ENCODE peak calls at places on chromosomes 16 and 17, in five cellular contexts. K, V, U, C and T are unnamed samples.

GRCh38 chr16:84279871-84280270 is 14.8 kb upstream of the WFDC1 start:
- DNase-seq in K (no peak), V (no peak), C (no peak), U (no peak), T (no peak)

GRCh38 chr17:50634915-50635719 is 436 bp downstream of the ABCC3 start:
- DNase-seq in K (no peak), C (peak; percentile 31), U (no peak), V (no peak), T (no peak)

GRCh38 chr17:7878234-7878633 is 10.4 kb upstream of the CHD3 start:
- DNase-seq in K (no peak), C (no peak), U (no peak), V (no peak), T (no peak)

GRCh38 chr16:50531359-50531758 is 16.8 kb upstream of the NKD1 start:
- DNase-seq in U (no peak), V (peak; percentile 11), K (no peak), C (no peak), T (no peak)

GRCh38 chr17:76561332-76561731 is 21.5 kb downstream of the PRCD start:
- DNase-seq in V (no peak), C (no peak), U (no peak), K (no peak), T (no peak)

GRCh38 chr17:7440113-7440822 is 956 bp downstream of the FGF11 start:
- DNase-seq in K (no peak), U (no peak), V (peak; percentile 73), C (peak; percentile 65), T (peak; percentile 60)

GRCh38 chr17:29615492-29616299 is 7.0 kb downstream of the CORO6 start:
- DNase-seq in U (no peak), V (peak; percentile 91), C (peak; percentile 83), K (peak; percentile 87), T (peak; percentile 68)

GRCh38 chr17:28544402-28545140 is 7.9 kb downstream of the UNC119 start:
- DNase-seq in C (no peak), U (no peak), V (no peak), K (no peak), T (no peak)

GRCh38 chr17:2800367-2800766 is 4.1 kb downstream of the RAP1GAP2 start:
- DNase-seq in U (no peak), V (no peak), K (no peak), C (no peak), T (no peak)

GRCh38 chr17:48352630-48353029 is 77.4 kb downstream of the SKAP1 start:
- DNase-seq in U (no peak), V (no peak), K (no peak), C (no peak), T (no peak)

GRCh38 chr17:22510504-22510903 is 818.2 kb downstream of the KCNJ18 start:
- DNase-seq in V (no peak), U (no peak), K (no peak), C (no peak), T (no peak)

GRCh38 chr16:85104821-85105391 is 7.4 kb downstream of the CIBAR2 start:
- DNase-seq in U (no peak), C (no peak), V (no peak), K (no peak), T (no peak)

GRCh38 chr16:72957303-72958277 is 90.3 kb downstream of the ZFHX3 start:
- DNase-seq in C (no peak), K (no peak), V (no peak), U (no peak), T (no peak)

GRCh38 chr17:29734640-29735039 is 111.9 kb upstream of the CORO6 start:
- DNase-seq in C (no peak), K (no peak), U (no peak), V (no peak), T (no peak)

GRCh38 chr17:9802294-9802693 is 10.9 kb upstream of the DHRS7C start:
- DNase-seq in K (no peak), C (no peak), U (no peak), V (no peak), T (no peak)

GRCh38 chr17:77456271-77456950 is 315.6 kb downstream of the SEC14L1 start:
- DNase-seq in U (no peak), V (no peak), C (no peak), K (no peak), T (no peak)

GRCh38 chr17:34156401-34156740 is 98.7 kb upstream of the CCL2 start:
- DNase-seq in U (no peak), K (no peak), V (no peak), C (no peak), T (no peak)

GRCh38 chr16:50309527-50310307 is 43.4 kb downstream of the ADCY7 start:
- DNase-seq in V (peak; percentile 62), U (no peak), K (no peak), C (peak; percentile 7), T (no peak)

GRCh38 chr16:86682219-86682904 is 104.0 kb downstream of the FOXL1 start:
- DNase-seq in U (no peak), V (peak; percentile 71), C (no peak), K (no peak), T (no peak)

GRCh38 chr17:15657868-15658775 is 26.0 kb downstream of the TRIM16 start:
- DNase-seq in U (no peak), K (no peak), V (no peak), C (no peak), T (no peak)

GRCh38 chr17:40718904-40719303 is 15.4 kb upstream of the KRT24 start:
- DNase-seq in K (no peak), U (no peak), V (no peak), C (no peak), T (no peak)

GRCh38 chr17:1711804-1712203 is 1.6 kb upstream of the TLCD2 start:
- DNase-seq in U (no peak), V (no peak), C (no peak), K (no peak), T (no peak)

GRCh38 chr16:35711435-35711834 is 2252.0 kb downstream of the TP53TG3F start:
- DNase-seq in U (no peak), V (no peak), K (no peak), C (no peak), T (no peak)

GRCh38 chr16:17318200-17318599 is 152.6 kb downstream of the XYLT1 start:
- DNase-seq in K (no peak), V (no peak), U (no peak), C (peak; percentile 52), T (no peak)

GRCh38 chr16:84930298-84931106 is 80.8 kb downstream of the ZDHHC7 start:
- DNase-seq in K (no peak), C (no peak), U (no peak), V (no peak), T (no peak)

GRCh38 chr17:28744104-28744801 is 442 bp downstream of the TRAF4 start:
- DNase-seq in V (no peak), U (peak; percentile 82), K (no peak), C (peak; percentile 66), T (peak; percentile 54)

GRCh38 chr16:83913234-83913633 is 14.3 kb downstream of the MLYCD start:
- DNase-seq in V (no peak), U (no peak), K (no peak), C (no peak), T (no peak)

DNA sequence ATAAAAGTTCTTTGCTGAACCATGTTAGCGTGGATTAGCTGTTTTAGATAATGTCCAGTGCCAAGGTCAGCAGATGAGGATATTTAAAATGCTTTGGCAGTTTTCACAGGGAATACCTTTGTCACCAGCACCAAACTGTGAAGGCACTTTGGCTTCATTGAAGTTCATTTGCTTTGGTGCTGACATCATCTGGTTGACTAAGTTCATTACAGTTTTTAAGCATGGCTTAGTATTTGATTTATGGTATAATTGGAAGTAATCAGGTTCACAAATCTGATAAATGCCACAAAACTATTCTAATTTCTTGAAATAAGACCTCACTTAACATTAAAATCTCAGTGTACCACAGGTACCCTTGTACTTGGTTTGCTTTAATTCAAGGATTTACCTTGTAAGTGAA is 4.3 kb downstream of the GID4 start:
- DNase-seq in V (no peak), C (no peak), U (no peak), K (no peak), T (no peak)
- TF ChIP-seq CTCF in V (no peak), C (peak; percentile 25), U (no peak), K (no peak), T (peak; percentile 12)

DNA sequence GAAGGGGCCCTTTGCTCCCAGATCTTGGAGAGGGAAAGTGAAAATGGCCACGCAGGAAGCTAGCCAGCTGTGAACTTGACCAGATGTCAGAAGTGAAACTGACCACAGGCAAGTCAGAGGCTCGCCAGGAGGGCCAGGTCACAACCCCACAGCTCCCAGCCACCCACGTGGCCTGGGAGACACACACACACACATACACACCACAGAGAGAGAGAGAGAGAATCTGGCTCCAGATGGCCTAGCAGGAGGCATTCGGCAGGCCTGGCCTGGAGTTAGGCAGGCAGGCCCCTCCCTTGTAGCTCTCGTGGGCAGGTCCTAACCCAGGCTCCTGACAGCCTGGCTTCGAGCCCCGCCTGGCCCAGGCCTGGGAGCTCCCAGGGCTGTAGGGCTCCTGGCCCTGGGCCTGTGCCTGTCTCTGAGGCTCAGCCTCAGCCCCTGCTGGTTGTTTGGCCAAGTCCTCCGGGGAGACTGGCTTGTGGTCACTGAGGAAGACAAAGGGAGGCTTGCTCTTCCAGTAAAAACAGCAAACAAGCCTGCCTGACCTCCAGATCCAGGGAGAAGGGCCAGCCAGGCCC is 20.2 kb downstream of the NGFR start:
- DNase-seq in C (peak; percentile 81), V (peak; percentile 94), K (peak; percentile 88), U (no peak), T (no peak)
- TF ChIP-seq CTCF in C (peak; percentile 31), V (peak; percentile 11), K (no peak), U (no peak), T (no peak)

GRCh38 chr16:1180772-1181714 is 28.1 kb downstream of the CACNA1H start:
- DNase-seq in C (no peak), K (no peak), U (no peak), V (peak; percentile 86), T (no peak)
- TF ChIP-seq CTCF in C (no peak), K (no peak), U (peak; percentile 20), V (no peak), T (no peak)

GRCh38 chr17:81929253-81930141 is 2.0 kb upstream of the MAFG start:
- DNase-seq in K (no peak), C (no peak), V (no peak), U (no peak), T (no peak)

GRCh38 chr17:81928497-81929252 is 1.1 kb upstream of the MAFG start:
- DNase-seq in V (no peak), U (no peak), C (no peak), K (no peak), T (no peak)

GRCh38 chr17:81927145-81927652 is 336 bp downstream of the MAFG start:
- DNase-seq in V (no peak), C (no peak), K (no peak), U (no peak), T (no peak)

GRCh38 chr17:81926451-81927144 is 937 bp downstream of the MAFG start:
- DNase-seq in U (peak; percentile 55), V (peak; percentile 89), K (peak; percentile 48), C (peak; percentile 80), T (no peak)

DNA sequence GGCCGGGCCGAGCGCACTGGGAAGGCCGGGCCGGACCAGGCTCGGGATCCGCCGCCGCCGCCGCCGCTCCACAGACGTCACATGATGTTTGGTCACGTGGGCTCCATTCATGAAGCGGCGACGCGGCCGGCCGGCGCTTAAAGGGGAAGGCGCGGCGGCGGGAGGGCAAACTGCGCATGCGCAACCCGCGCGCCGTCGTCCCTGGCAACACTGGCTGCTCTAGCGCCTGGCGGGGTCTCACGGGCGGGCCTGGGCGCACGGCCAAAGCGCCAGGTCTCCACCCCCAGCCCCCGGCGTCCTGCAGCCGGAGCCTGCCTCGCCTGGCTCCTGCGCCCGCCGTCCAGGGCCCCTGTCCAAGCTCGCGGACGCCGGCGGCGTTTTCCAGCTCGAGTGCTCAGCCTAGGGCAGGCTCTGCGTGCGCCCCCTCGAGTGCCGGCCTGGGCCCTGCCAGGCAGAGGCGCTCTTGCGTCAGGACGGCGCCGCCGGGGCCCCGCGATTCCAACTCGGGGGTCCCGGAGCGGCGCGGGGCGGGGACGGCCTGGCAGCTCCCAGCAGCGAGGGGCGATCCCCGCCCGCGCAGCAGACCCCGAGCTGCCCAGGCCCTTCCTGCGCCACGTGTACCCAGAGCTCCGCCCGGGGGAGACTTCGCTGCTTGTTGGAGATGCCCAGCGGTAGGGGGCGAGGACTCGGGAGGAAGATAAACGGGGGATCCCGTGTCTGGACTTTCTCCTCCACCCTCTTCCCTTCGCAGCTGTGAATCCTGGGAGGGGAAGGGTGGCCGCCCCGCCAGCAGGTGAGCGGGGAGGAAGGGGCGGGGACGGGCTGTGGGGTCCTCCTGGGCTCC is at the start of gene MAFG:
- DNase-seq in U (peak; percentile 91), V (peak; percentile 95), K (peak; percentile 88), C (peak; percentile 90), T (peak; percentile 98)
- TF ChIP-seq CTCF in U (peak; percentile 49), V (peak; percentile 24), K (peak; percentile 12), C (peak; percentile 13), T (peak; percentile 33)